ENCODE peak calls at places on chromosomes 2 and 18, in nine cellular contexts. E is activated CD8-positive, alpha-beta memory T cell treated with anti-CD3 and anti-CD28 coated beads for 4 hours; C is NCI-H1092 treated with DMSO at 0.1 percent for 48 hours; J is NCI-H2081 treated with DMSO at 0.1 percent for 48 hours; Y is GM23248; B is CD4-positive, alpha-beta memory T cell; F is RCC 7860; Z is ecto neural progenitor cell; A is caudate nucleus. P is an unnamed sample.
A peak's percentile ranks its signal among the peaks of the same experiment; 100 is the strongest.

GRCh38 chr2:143730155-143730949 is 601.1 kb downstream of the ARHGAP15 start:
- DNase-seq in C (no peak), Y (peak; percentile 67), E (no peak), A (no peak), B (no peak), Z (no peak), F (peak; percentile 50), J (no peak), P (no peak)

GRCh38 chr2:46978696-46979095 is 63.1 kb upstream of the MCFD2 start:
- DNase-seq in F (no peak), C (no peak), B (no peak), E (no peak), Z (no peak), A (no peak), J (no peak), Y (no peak), P (no peak)

GRCh38 chr2:18339326-18339725 is 221.1 kb downstream of the RDH14 start:
- DNase-seq in C (no peak), Z (no peak), F (no peak), J (no peak), B (no peak), Y (peak; percentile 36), E (no peak), A (no peak), P (no peak)

GRCh38 chr18:35415511-35416427 is 38.6 kb upstream of the ZNF396 start:
- DNase-seq in A (no peak), B (no peak), Y (peak; percentile 65), Z (no peak), C (no peak), J (no peak), F (no peak), E (no peak), P (no peak)

GRCh38 chr2:235051436-235052260 is 99.8 kb downstream of the SH3BP4 start:
- DNase-seq in Z (no peak), E (no peak), A (no peak), J (no peak), Y (peak; percentile 74), F (peak; percentile 6), C (no peak), B (no peak), P (no peak)

GRCh38 chr2:46827274-46827930 is 88.2 kb downstream of the MCFD2 start:
- DNase-seq in Y (peak; percentile 93), E (no peak), A (no peak), J (no peak), B (no peak), F (peak; percentile 45), C (no peak), Z (no peak), P (no peak)

GRCh38 chr2:129129087-129129486 is 810.4 kb upstream of the HS6ST1 start:
- DNase-seq in B (no peak), Y (no peak), Z (no peak), C (no peak), E (no peak), F (no peak), A (no peak), J (no peak), P (no peak)

GRCh38 chr2:204984421-204984925 is 439.2 kb downstream of the PARD3B start:
- DNase-seq in C (no peak), Z (no peak), J (no peak), A (no peak), B (no peak), F (no peak), E (no peak), Y (no peak), P (no peak)

GRCh38 chr2:46246790-46247189 is 50.4 kb upstream of the EPAS1 start:
- DNase-seq in C (no peak), J (no peak), Y (no peak), E (no peak), F (no peak), Z (no peak), A (no peak), B (no peak), P (no peak)

P was measured in occipital lobe.